ENCODE peak calls at places on chromosomes 12 and 14, in four cellular contexts. E is GM12878, B is K562, O is HepG2. I is an unnamed sample.

GRCh38 chr14:70955543-70956480 is 48.6 kb downstream of the PCNX1 start:
- DNase-seq in B (no peak), E (no peak), O (peak; percentile 29), I (no peak)

GRCh38 chr12:51891843-51892242 is 3.9 kb downstream of the ANKRD33 start:
- DNase-seq in E (no peak), B (peak; percentile 63), O (no peak), I (peak; percentile 39)

GRCh38 chr14:68625366-68626090 is 167.3 kb downstream of the ZFP36L1 start:
- DNase-seq in O (no peak), B (no peak), E (no peak), I (no peak)

GRCh38 chr12:29625359-29625953 is 128.0 kb upstream of the OVCH1 start:
- DNase-seq in O (no peak), E (peak; percentile 16), B (no peak), I (no peak)

GRCh38 chr14:49962616-49963015 is 69.7 kb downstream of the ARF6 start:
- DNase-seq in E (no peak), B (peak; percentile 36), O (no peak), I (no peak)

GRCh38 chr14:90396342-90397339 is at the start of gene CALM1:
- DNase-seq in O (peak; percentile 74), E (peak; percentile 52), B (peak; percentile 83), I (peak; percentile 81)

GRCh38 chr12:6118891-6119568 is 5.4 kb downstream of the VWF start:
- DNase-seq in B (no peak), O (no peak), E (no peak), I (no peak)

GRCh38 chr12:126668961-126669360 is 1598.0 kb upstream of the TMEM132C start:
- DNase-seq in E (no peak), B (no peak), O (no peak), I (no peak)

GRCh38 chr12:54650409-54650808 is 2.2 kb upstream of the DCD start:
- DNase-seq in O (no peak), E (no peak), B (no peak), I (no peak)

GRCh38 chr12:90065301-90065801 is 356.7 kb upstream of the ATP2B1 start:
- DNase-seq in E (no peak), O (no peak), B (no peak), I (no peak)

GRCh38 chr12:10453144-10453543 is at the start of gene KLRC1:
- DNase-seq in E (no peak), B (no peak), O (no peak), I (no peak)

GRCh38 chr12:3182426-3182825 is 105.2 kb downstream of the TSPAN9 start:
- DNase-seq in O (no peak), E (no peak), B (no peak), I (no peak)

DNA sequence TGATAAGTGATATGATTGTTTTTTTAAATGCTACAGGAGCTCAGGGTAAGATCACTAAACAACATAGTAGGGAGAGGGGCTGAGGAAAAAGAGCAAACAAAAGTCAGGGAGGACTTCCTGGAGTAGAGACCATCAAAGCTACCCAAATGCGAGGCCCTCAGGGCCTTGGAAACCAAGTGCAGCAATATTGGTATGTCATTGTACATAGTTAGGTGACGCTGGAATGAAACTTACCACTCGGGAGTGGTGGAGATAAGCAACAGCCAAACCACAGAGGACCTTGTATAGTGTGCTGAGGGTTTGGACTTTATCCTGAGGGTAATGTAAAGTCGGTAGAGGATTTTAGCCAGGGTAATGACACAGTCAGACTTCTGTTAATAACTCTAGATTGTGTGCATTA is 13.8 kb downstream of the KITLG start:
- DNase-seq in B (no peak), E (no peak), O (peak; percentile 84), I (no peak)
- TF ChIP-seq POLR2AphosphoS2 in B (no peak), E (no peak), O (no peak), I (no peak)

GRCh38 chr12:26122681-26123481 is 2.0 kb downstream of the BHLHE41 start:
- DNase-seq in B (no peak), E (no peak), O (no peak), I (peak; percentile 70)

GRCh38 chr12:26123482-26123980 is 1.3 kb downstream of the BHLHE41 start:
- DNase-seq in O (no peak), B (no peak), E (no peak), I (no peak)

GRCh38 chr12:26125451-26126339 is 858 bp upstream of the BHLHE41 start:
- DNase-seq in O (peak; percentile 36), B (peak; percentile 21), E (no peak), I (peak; percentile 81)

GRCh38 chr12:26126340-26127284 is 1.8 kb upstream of the BHLHE41 start:
- DNase-seq in O (peak; percentile 28), E (no peak), B (peak; percentile 50), I (peak; percentile 80)

GRCh38 chr12:26124491-26125450 is at the start of gene BHLHE41:
- DNase-seq in O (no peak), E (no peak), B (peak; percentile 47), I (no peak)
- TF ChIP-seq BHLHE40 in O (peak; percentile 78), E (peak; percentile 97), B (peak; percentile 31), I (peak; percentile 43)

DNA sequence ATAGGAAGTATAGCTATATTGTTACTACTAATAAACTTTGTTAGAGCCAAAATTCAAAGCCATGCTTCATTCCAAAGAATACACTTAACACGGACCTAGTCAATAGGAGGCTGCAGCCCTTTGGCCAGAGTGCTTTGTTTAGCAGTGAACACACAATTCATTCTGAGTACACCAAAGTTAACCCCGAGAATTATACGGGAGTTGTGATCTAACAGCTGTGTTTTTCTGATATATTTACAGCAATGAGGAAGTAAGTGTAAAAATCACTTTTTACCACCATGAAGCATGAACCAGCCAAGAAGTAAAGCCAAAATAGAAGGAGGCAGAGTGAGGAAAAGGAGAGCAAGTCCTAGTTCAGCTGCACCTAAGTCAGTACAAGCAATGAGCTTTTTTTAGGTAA is 156.8 kb upstream of the PDE3A start:
- DNase-seq in E (no peak), O (no peak), B (no peak), I (no peak)
- TF ChIP-seq HDAC2 in E (no peak), O (no peak), B (no peak), I (no peak)

GRCh38 chr14:54370323-54371125 is 26.3 kb upstream of the CDKN3 start:
- DNase-seq in B (no peak), O (no peak), E (no peak), I (no peak)
- TF ChIP-seq POLR2AphosphoS2 in B (no peak), O (no peak), E (no peak), I (no peak)

GRCh38 chr14:96204151-96205058 is at the start of gene BDKRB2:
- DNase-seq in O (peak; percentile 54), E (no peak), B (peak; percentile 10), I (peak; percentile 76)
- TF ChIP-seq BHLHE40 in O (no peak), E (no peak), B (no peak), I (no peak)

DNA sequence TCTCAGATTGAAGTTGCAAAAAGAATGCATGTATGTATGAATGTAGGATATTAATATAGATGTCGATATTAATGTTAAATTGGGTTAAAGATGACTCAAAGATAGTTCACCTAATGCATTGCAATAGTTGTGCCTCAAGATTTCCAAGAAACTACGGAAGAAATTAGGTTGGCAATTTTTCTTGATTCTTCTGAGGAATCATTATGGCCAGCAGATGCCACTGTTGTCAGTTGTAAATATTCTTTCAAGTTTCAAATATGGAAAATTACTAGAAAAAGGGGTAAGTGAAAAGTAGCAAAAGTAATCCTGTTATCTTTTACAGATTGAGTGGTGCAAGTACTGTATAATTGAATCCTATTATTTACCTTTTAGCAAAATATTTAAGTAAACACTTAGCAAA is 202.1 kb downstream of the ADAMTS20 start:
- DNase-seq in O (no peak), B (no peak), E (no peak), I (peak; percentile 7)
- TF ChIP-seq HDAC2 in O (no peak), B (no peak), E (no peak), I (no peak)

DNA sequence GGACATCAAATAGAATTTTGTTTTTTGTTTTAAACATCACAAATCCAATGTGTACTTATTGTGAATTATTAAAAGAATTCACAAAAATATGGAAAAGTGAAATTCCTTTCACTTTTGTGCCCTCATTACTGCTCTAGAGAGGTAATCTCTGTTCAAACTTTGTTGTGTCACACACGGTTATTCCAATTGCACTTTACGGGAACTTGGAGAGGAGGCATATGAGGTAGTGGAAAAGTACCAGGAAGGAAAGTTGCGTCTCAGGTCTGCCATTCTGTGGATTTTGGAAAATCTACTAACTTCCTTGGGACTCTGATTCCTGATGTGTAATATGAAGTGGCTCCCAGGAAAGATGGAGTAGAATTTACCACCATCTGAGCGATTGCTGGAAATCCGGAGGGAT is 90.9 kb upstream of the DCN start:
- DNase-seq in O (no peak), E (no peak), B (no peak), I (no peak)
- TF ChIP-seq POLR2AphosphoS2 in O (no peak), E (no peak), B (no peak), I (no peak)

GRCh38 chr14:77022219-77022852 is 6.2 kb downstream of the IRF2BPL start:
- DNase-seq in E (no peak), B (no peak), O (no peak), I (no peak)
- TF ChIP-seq BHLHE40 in E (no peak), B (no peak), O (no peak), I (no peak)

DNA sequence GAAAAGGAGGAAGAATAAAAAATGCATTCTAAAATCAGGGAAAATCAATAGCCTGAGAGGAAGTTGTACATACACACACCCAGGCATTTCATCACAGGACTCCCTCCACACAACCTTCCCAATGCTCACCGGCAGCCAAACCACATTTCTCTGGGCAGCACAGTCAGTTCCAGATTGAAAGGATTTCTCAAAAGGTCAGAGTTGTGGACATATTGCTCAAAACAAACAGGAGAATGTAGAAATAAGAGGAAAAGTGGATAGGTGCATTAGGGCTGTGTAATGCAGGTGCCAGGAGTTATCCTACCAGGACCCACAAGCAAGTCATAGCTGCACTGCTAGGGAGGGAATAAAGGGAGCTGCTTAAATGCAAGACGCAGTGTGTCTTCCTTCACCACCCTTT is 62.9 kb downstream of the GCH1 start:
- DNase-seq in B (no peak), O (peak; percentile 89), E (no peak), I (peak; percentile 19)
- TF ChIP-seq HDAC2 in B (no peak), O (peak; percentile 79), E (no peak), I (no peak)